ENCODE peak calls at places on chromosomes 13 and 19, in seven cellular contexts. D is thyroid gland, U is breast epithelium, A is uterus, G is dorsolateral prefrontal cortex, E is Peyer's patch, S is upper lobe of left lung. V is an unnamed sample.

GRCh38 chr13:90652036-90652435 is 695.5 kb upstream of the MIR17HG start:
- DNase-seq in D (no peak), U (no peak), A (no peak), G (no peak), E (no peak), S (no peak), V (no peak)

GRCh38 chr13:29607465-29607864 is 12.0 kb upstream of the SLC7A1 start:
- DNase-seq in D (no peak), U (no peak), A (no peak), G (no peak), E (no peak), S (no peak), V (no peak)

GRCh38 chr13:19984430-19985218 is 26.1 kb downstream of the ZMYM2 start:
- DNase-seq in D (peak), U (no peak), A (no peak), G (no peak), E (no peak), S (no peak), V (no peak)

GRCh38 chr19:35400773-35401100 is 29.9 kb downstream of the GPR42 start:
- DNase-seq in D (no peak), U (no peak), A (no peak), G (no peak), E (peak), S (no peak), V (no peak)

GRCh38 chr13:112204881-112205327 is 138.0 kb downstream of the SOX1 start:
- DNase-seq in D (peak), U (no peak), A (no peak), G (no peak), E (no peak), S (no peak), V (no peak)

GRCh38 chr13:36432106-36432544 is at the start of gene CCNA1:
- DNase-seq in D (peak), U (no peak), A (peak), G (peak), E (peak), S (peak), V (no peak)

GRCh38 chr19:56110515-56111448 is 10.3 kb downstream of the ZNF787 start:
- DNase-seq in D (peak), U (no peak), A (no peak), G (no peak), E (no peak), S (peak), V (peak)

GRCh38 chr13:75492389-75492788 is 10.4 kb upstream of the TBC1D4 start:
- DNase-seq in D (no peak), U (no peak), A (no peak), G (no peak), E (no peak), S (no peak), V (no peak)

GRCh38 chr19:55179570-55180484 is at the start of gene SYT5:
- DNase-seq in D (peak), U (no peak), A (no peak), G (peak), E (peak), S (no peak), V (no peak)

GRCh38 chr13:41588899-41589298 is 131.5 kb downstream of the RGCC start:
- DNase-seq in D (no peak), U (no peak), A (no peak), G (no peak), E (no peak), S (no peak), V (no peak)

GRCh38 chr13:45316996-45317395 is 24.0 kb downstream of the TPT1 start:
- DNase-seq in D (no peak), U (no peak), A (no peak), G (no peak), E (peak), S (no peak), V (no peak)

GRCh38 chr19:28468701-28469459 is 744.1 kb downstream of the UQCRFS1 start:
- DNase-seq in D (no peak), U (no peak), A (no peak), G (no peak), E (peak), S (peak), V (peak)

GRCh38 chr19:40312533-40312932 is 27.4 kb upstream of the AKT2 start:
- DNase-seq in D (no peak), U (no peak), A (no peak), G (no peak), E (no peak), S (no peak), V (no peak)

GRCh38 chr13:47611664-47612288 is 389.3 kb downstream of the SUCLA2 start:
- DNase-seq in D (no peak), U (no peak), A (no peak), G (no peak), E (no peak), S (no peak), V (no peak)

GRCh38 chr13:107205318-107206112 is 637.6 kb upstream of the ARGLU1 start:
- DNase-seq in D (peak), U (peak), A (peak), G (peak), E (peak), S (peak), V (peak)

GRCh38 chr19:11673608-11674041 is 65.1 kb downstream of the ZNF823 start:
- DNase-seq in D (peak), U (peak), A (peak), G (peak), E (peak), S (peak), V (peak)

GRCh38 chr13:45207319-45207718 is 6.5 kb upstream of the KCTD4 start:
- DNase-seq in D (no peak), U (no peak), A (no peak), G (no peak), E (no peak), S (no peak), V (no peak)

GRCh38 chr19:35935911-35936737 is at the start of gene LRFN3:
- DNase-seq in D (peak), U (peak), A (peak), G (peak), E (peak), S (peak), V (peak)

GRCh38 chr13:48304132-48304876 is 753 bp downstream of the RB1 start:
- DNase-seq in D (peak), U (peak), A (peak), G (peak), E (peak), S (peak), V (peak)

GRCh38 chr19:55279376-55279772 is 536 bp downstream of the HSPBP1 start:
- DNase-seq in D (no peak), U (no peak), A (no peak), G (no peak), E (no peak), S (no peak), V (no peak)

GRCh38 chr19:29843180-29844051 is 31.6 kb downstream of the CCNE1 start:
- DNase-seq in D (peak), U (no peak), A (peak), G (peak), E (peak), S (no peak), V (peak)

GRCh38 chr13:87302034-87302433 is 369.1 kb upstream of the SLITRK5 start:
- DNase-seq in D (no peak), U (no peak), A (no peak), G (no peak), E (no peak), S (no peak), V (no peak)

GRCh38 chr13:102580552-102581169 is 16.1 kb upstream of the TPP2 start:
- DNase-seq in D (no peak), U (no peak), A (no peak), G (no peak), E (peak), S (no peak), V (no peak)

GRCh38 chr19:41694196-41694595 is 6.1 kb upstream of the CEACAM7 start:
- DNase-seq in D (no peak), U (no peak), A (no peak), G (no peak), E (no peak), S (no peak), V (no peak)

GRCh38 chr19:31348416-31349159 is 648 bp downstream of the TSHZ3 start:
- DNase-seq in D (peak), U (no peak), A (peak), G (no peak), E (peak), S (no peak), V (no peak)

GRCh38 chr19:44590245-44591059 is 22.9 kb upstream of the IGSF23 start:
- DNase-seq in D (no peak), U (no peak), A (no peak), G (no peak), E (no peak), S (no peak), V (no peak)

GRCh38 chr13:36850790-36851438 is 31.9 kb downstream of the RFXAP start:
- DNase-seq in D (no peak), U (no peak), A (no peak), G (no peak), E (no peak), S (no peak), V (no peak)

GRCh38 chr13:112444001-112444311 is 67.8 kb downstream of the SPACA7 start:
- DNase-seq in D (peak), U (peak), A (peak), G (peak), E (peak), S (peak), V (peak)

GRCh38 chr13:61410669-61411297 is 4.9 kb downstream of the PCDH20 start:
- DNase-seq in D (no peak), U (no peak), A (no peak), G (no peak), E (no peak), S (no peak), V (no peak)

GRCh38 chr19:51903192-51903591 is 1.6 kb downstream of the ZNF649 start:
- DNase-seq in D (no peak), U (no peak), A (no peak), G (peak), E (no peak), S (no peak), V (no peak)

GRCh38 chr19:51901860-51902259 is 3.0 kb downstream of the ZNF649 start:
- DNase-seq in D (no peak), U (no peak), A (no peak), G (no peak), E (no peak), S (no peak), V (no peak)

GRCh38 chr19:51904331-51905165 is at the start of gene ZNF649:
- DNase-seq in D (peak), U (peak), A (peak), G (peak), E (peak), S (peak), V (peak)
- TF ChIP-seq CTCF in D (no peak), U (no peak), A (no peak), G (peak), E (no peak), S (no peak), V (no peak)

GRCh38 chr13:96532804-96533203 is 442.9 kb downstream of the HS6ST3 start:
- DNase-seq in D (no peak), U (no peak), A (no peak), G (no peak), E (no peak), S (no peak), V (no peak)

GRCh38 chr13:96533408-96533807 is 443.5 kb downstream of the HS6ST3 start:
- DNase-seq in D (no peak), U (no peak), A (no peak), G (no peak), E (no peak), S (no peak), V (no peak)

GRCh38 chr13:96525715-96526114 is 435.8 kb downstream of the HS6ST3 start:
- DNase-seq in D (no peak), U (no peak), A (no peak), G (no peak), E (no peak), S (no peak), V (no peak)

DNA sequence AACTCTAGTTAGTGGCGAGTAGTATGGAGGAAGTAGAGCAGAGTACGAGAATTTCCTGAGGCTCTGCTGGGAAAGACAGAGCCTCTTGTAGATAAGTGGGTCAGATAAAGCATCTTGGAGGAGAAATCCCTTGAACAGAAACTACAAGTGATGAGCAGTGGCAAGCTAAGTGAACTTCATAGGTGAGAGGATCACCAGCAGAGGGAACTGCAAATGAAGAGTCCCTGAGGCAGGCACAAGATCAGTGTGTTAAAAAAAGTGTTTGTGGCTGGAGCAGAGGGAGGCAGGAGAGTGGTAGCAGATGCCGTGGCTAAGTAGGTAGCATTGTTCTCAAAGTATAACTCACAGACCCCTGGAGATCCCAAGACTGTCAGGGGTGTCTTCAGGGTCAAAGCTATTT is 437.6 kb downstream of the HS6ST3 start:
- DNase-seq in D (no peak), U (no peak), A (no peak), G (no peak), E (no peak), S (no peak), V (no peak)
- H3K4me3 ChIP-seq in D (no peak), U (no peak), A (no peak), G (no peak), E (no peak), S (no peak), V (no peak)

DNA sequence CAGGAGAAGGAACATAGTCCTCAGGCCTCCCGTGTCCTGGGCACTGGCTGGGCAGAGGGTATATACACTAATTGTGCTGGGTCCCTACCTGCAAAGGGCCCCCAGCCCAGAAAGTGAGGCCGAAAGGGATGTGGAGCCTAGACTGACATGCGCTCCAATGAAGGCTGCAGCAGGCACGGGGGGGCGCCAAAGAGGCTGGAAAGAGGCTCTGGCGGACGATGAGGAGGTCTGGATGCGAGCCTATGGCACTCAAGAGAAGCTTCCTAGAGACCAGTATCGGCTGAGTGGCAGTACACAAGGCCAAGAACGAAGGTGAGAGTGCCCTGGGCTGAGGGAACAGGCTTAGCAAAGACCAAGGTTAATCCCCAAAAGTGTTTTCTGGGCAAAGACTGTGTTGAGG is 16.6 kb downstream of the VRK3 start:
- DNase-seq in D (no peak), U (no peak), A (no peak), G (no peak), E (no peak), S (no peak), V (no peak)
- TF ChIP-seq CTCF in D (no peak), U (no peak), A (no peak), G (no peak), E (no peak), S (no peak), V (peak)

GRCh38 chr19:57771417-57771816 is 1.9 kb downstream of the ZNF586 start:
- DNase-seq in D (no peak), U (no peak), A (no peak), G (no peak), E (no peak), S (no peak), V (no peak)
- H3K4me3 ChIP-seq in D (no peak), U (no peak), A (no peak), G (no peak), E (no peak), S (no peak), V (no peak)

GRCh38 chr19:1214862-1215731 is 9.5 kb downstream of the STK11 start:
- DNase-seq in D (peak), U (no peak), A (peak), G (peak), E (no peak), S (peak), V (peak)
- TF ChIP-seq CTCF in D (no peak), U (no peak), A (no peak), G (no peak), E (no peak), S (no peak), V (no peak)

GRCh38 chr19:45817725-45818301 is 2.7 kb upstream of the RSPH6A start:
- DNase-seq in D (peak), U (peak), A (no peak), G (no peak), E (no peak), S (no peak), V (no peak)
- H3K4me3 ChIP-seq in D (no peak), U (no peak), A (no peak), G (no peak), E (no peak), S (no peak), V (no peak)

GRCh38 chr19:17234911-17235617 is 9.0 kb downstream of the OCEL1 start:
- DNase-seq in D (peak), U (peak), A (peak), G (no peak), E (peak), S (peak), V (peak)

GRCh38 chr19:17236831-17237543 is 8.7 kb downstream of the NR2F6 start:
- DNase-seq in D (no peak), U (no peak), A (no peak), G (no peak), E (no peak), S (no peak), V (no peak)

GRCh38 chr19:17236414-17236716 is 9.4 kb downstream of the NR2F6 start:
- DNase-seq in D (no peak), U (no peak), A (no peak), G (no peak), E (no peak), S (no peak), V (no peak)

GRCh38 chr19:17237747-17238706 is 7.7 kb downstream of the NR2F6 start:
- DNase-seq in D (no peak), U (no peak), A (no peak), G (no peak), E (no peak), S (no peak), V (no peak)

DNA sequence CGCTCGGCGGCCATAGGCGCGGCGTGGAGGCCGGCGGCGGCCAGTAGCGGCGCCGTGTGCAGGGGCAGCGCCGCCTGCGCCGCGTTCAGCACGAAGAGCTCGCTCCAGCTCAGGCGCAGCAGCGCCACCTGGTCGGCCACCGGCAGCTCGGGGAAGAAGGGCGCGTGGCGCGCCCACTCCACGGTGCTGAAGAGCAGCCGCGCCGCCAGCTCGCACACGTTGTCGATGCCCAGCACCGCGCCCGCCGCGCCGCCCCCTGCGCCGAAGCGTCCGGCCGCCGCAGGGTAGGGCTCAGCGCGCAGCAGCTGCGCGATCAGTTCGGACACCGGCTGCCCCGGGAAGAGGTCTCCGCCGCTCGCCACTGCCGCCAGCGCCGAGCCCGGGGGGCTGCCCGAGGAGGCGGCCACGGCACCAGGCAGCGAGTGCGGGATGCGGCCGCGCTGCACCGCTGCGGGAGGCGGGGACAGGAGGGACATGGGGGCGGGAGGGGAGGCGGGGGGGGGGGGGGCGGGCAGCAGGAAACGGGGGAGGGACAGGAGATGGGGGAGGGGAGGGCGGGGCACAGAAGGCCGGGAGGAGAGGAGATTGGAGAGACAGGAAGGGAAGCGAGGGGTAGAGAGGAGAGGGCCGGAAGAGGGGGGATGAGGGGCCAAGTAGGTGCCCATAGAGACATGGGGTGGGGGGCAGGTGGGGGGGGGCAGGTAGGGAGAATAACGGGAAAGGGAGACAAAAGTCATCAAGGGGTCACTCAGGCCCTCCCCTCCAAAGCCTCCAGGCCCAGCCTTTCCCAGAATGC is 9.8 kb downstream of the OCEL1 start:
- DNase-seq in D (peak), U (peak), A (peak), G (peak), E (peak), S (peak), V (peak)
- TF ChIP-seq CTCF in D (peak), U (peak), A (peak), G (peak), E (peak), S (peak), V (peak)

DNA sequence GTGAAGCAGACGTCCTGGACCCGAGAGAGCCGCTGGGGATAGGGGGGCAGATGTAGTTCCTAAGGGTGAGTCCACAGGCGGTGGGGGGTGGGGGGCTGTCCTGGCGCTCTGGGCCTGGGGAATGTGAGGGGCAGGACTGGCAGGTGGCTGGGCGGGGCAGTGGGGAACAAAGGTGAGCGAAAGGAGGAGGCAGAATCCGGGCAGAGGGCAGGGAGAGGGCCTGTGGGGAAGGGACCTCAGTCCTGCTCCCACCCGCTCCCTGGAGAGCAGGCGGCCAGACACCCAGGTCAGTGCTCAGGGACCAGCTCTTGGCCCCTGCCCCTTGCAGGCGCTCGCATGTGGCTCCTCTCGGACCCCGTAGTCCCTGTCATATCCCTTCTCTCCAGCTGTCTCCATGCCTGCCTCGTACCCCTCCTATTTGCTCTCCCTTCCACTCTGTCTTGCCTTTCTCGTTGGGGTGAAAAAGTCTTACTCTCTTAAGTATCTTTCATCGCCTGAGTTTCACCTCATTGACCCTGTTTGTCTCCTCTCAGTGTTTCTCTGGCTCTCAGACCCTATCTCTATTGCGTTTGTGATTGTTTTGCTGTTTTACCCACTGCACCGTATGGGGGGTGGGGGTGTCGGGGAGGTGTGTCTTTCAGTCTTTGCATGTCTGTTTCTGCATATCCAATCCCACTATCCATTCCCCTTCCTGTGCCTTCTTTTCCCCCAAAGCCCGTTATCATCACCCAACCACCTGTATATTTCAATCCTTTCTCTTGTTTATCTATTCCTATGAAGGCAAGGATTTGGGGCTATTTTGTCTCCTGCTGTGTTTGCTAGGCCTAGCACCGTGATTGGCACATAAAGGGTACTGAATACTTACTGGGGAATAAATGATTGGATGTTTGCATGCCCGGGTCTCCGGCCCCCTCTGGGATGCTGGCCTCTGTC is 5.8 kb downstream of the SPHK2 start:
- DNase-seq in D (peak), U (no peak), A (no peak), G (no peak), E (peak), S (peak), V (peak)
- H3K4me3 ChIP-seq in D (no peak), U (peak), A (peak), G (peak), E (peak), S (peak), V (peak)

V was measured in right lobe of liver.